ENCODE peak calls at places on chromosomes 6 and 20, in five cellular contexts. C is kidney epithelial cell; T is DND-41; D is CD4-positive, CD25-positive, alpha-beta regulatory T cell; X is lower lobe of right lung. S is an unnamed sample.

GRCh38 chr6:134577998-134578397 is 260.1 kb upstream of the SGK1 start:
- DNase-seq in C (no peak), T (no peak), D (no peak), X (no peak), S (no peak)

GRCh38 chr20:47309806-47310426 is 46.6 kb downstream of the ZMYND8 start:
- DNase-seq in C (no peak), T (no peak), D (no peak), X (no peak), S (no peak)

GRCh38 chr6:41422156-41422555 is 86.7 kb downstream of the NCR2 start:
- DNase-seq in C (no peak), T (no peak), D (no peak), X (no peak), S (no peak)

GRCh38 chr20:36173451-36173933 is 19.0 kb downstream of the EPB41L1 start:
- DNase-seq in C (no peak), T (peak), D (peak), X (no peak), S (no peak)

GRCh38 chr20:16119909-16120308 is 453.3 kb downstream of the KIF16B start:
- DNase-seq in C (no peak), T (no peak), D (no peak), X (no peak), S (no peak)

GRCh38 chr20:48605364-48606116 is 222.3 kb downstream of the PREX1 start:
- DNase-seq in C (no peak), T (no peak), D (no peak), X (peak), S (no peak)

GRCh38 chr20:40668449-40669228 is 20.4 kb downstream of the MAFB start:
- DNase-seq in C (no peak), T (no peak), D (no peak), X (no peak), S (no peak)

GRCh38 chr6:86581833-86582232 is 355.5 kb upstream of the HTR1E start:
- DNase-seq in C (peak), T (no peak), D (no peak), X (no peak), S (no peak)

GRCh38 chr6:15506066-15506465 is 156.8 kb downstream of the DTNBP1 start:
- DNase-seq in C (no peak), T (no peak), D (no peak), X (no peak), S (no peak)

GRCh38 chr20:47396762-47397476 is 40.4 kb upstream of the ZMYND8 start:
- DNase-seq in C (no peak), T (no peak), D (no peak), X (no peak), S (no peak)

GRCh38 chr20:14418441-14418840 is 81.0 kb upstream of the FLRT3 start:
- DNase-seq in C (no peak), T (no peak), D (no peak), X (no peak), S (no peak)

GRCh38 chr6:130183271-130184222 is 39.2 kb downstream of the SAMD3 start:
- DNase-seq in C (no peak), T (no peak), D (peak), X (no peak), S (no peak)

GRCh38 chr20:59633646-59634045 is 29.3 kb downstream of the PHACTR3 start:
- DNase-seq in C (peak), T (no peak), D (no peak), X (no peak), S (peak)

GRCh38 chr20:15141880-15142279 is 804.5 kb upstream of the FLRT3 start:
- DNase-seq in C (no peak), T (no peak), D (no peak), X (no peak), S (no peak)

GRCh38 chr6:144351741-144352140 is 66.6 kb downstream of the UTRN start:
- DNase-seq in C (no peak), T (peak), D (no peak), X (no peak), S (no peak)

DNA sequence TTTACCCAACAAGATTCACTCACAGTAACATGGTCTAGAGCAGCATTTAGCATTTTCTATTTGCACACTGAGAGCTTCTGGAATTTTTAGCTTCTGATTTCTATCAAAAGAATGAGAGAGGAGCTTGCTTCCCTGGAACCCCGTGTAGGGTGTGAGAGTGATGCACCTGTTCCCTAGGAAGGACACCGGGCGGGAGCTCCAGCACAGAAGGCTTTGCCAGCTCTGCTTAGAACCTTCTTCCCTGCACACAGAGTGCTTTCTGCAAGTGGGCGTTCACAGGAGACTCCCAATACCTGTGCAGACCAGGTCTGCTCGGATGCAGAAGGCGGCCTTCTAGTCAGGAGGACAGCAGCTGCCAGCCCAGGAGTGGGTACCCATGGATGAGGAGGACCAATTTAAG is 217.3 kb downstream of the TBXT start:
- DNase-seq in C (no peak), T (no peak), D (no peak), X (no peak), S (no peak)
- H3K4me3 ChIP-seq in C (no peak), T (no peak), D (no peak), X (no peak), S (no peak)

GRCh38 chr6:99605074-99605726 is 1.4 kb upstream of the PRDM13 start:
- DNase-seq in C (no peak), T (no peak), D (no peak), X (no peak), S (no peak)

GRCh38 chr6:99602519-99603420 is 3.9 kb upstream of the PRDM13 start:
- DNase-seq in C (no peak), T (no peak), D (no peak), X (peak), S (no peak)

GRCh38 chr6:99605911-99606669 is 543 bp upstream of the PRDM13 start:
- DNase-seq in C (no peak), T (no peak), D (no peak), X (no peak), S (no peak)

GRCh38 chr6:99603421-99604160 is 3.0 kb upstream of the PRDM13 start:
- DNase-seq in C (no peak), T (no peak), D (no peak), X (peak), S (no peak)

DNA sequence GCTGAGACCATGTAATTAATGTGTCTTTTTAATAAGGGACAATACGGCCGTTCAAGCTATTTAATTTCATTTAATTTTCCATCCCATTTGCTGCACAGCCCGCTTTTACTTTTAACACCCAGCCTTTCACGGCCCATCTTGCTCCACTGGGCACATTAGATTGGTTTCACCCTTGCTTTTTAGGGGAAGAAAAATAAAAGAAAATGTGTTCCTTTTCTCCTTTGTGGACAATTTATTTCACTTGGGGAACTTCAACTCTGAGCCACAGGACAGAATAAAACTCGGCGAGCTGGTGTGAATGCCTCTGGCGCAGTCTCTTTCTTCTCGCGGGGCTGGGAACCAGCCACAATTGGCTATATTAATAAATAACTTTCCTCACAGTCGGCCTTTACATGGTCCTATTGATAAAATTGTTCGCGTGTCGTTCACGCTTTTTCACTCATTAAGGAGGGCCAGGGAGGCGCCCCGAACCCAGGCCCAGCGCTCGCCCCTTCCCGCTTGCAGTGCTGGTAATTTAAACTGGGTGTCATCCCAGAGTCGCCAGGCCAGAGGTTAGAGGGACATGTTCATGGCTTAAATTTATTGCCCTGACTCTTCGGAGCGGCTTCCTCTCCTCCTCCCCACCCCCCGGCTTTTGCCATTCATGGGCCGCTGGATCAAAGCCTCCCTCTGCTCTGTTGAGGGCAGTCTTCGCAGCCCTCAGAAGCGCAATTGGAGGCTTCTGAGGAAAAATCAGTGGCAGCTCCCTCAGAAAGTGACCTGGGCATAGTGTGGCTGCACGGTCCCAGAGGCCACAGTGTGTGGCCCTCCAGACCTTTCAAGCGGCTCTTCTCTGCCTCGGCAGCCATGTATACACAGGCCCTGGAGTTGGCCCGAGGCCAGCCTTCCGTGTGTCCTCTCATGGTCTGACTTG is 2.2 kb upstream of the PRDM13 start:
- DNase-seq in C (no peak), T (no peak), D (no peak), X (peak), S (no peak)
- H3K4me3 ChIP-seq in C (no peak), T (no peak), D (peak), X (peak), S (peak)

GRCh38 chr6:56742122-56742791 is 99.6 kb upstream of the DST start:
- DNase-seq in C (no peak), T (no peak), D (no peak), X (no peak), S (no peak)
- H3K4me3 ChIP-seq in C (peak), T (no peak), D (no peak), X (peak), S (peak)

GRCh38 chr6:114315841-114316595 is 26.8 kb downstream of the HS3ST5 start:
- DNase-seq in C (no peak), T (no peak), D (no peak), X (no peak), S (peak)
- H3K4me3 ChIP-seq in C (no peak), T (no peak), D (no peak), X (no peak), S (no peak)

GRCh38 chr6:108165714-108166663 is at the start of gene NR2E1:
- DNase-seq in C (no peak), T (no peak), D (no peak), X (no peak), S (no peak)

GRCh38 chr6:108168501-108168979 is 2.7 kb downstream of the NR2E1 start:
- DNase-seq in C (no peak), T (no peak), D (no peak), X (peak), S (no peak)

GRCh38 chr6:108166664-108167448 is 1.0 kb downstream of the NR2E1 start:
- DNase-seq in C (no peak), T (no peak), D (no peak), X (no peak), S (no peak)

GRCh38 chr6:108168026-108168463 is 2.2 kb downstream of the NR2E1 start:
- DNase-seq in C (no peak), T (no peak), D (no peak), X (no peak), S (no peak)

GRCh38 chr6:108167449-108167903 is 1.7 kb downstream of the NR2E1 start:
- DNase-seq in C (no peak), T (no peak), D (no peak), X (no peak), S (no peak)
- H3K4me3 ChIP-seq in C (no peak), T (no peak), D (no peak), X (peak), S (no peak)

GRCh38 chr6:101747711-101748110 is 354.2 kb downstream of the GRIK2 start:
- DNase-seq in C (no peak), T (no peak), D (no peak), X (no peak), S (no peak)
- H3K4me3 ChIP-seq in C (no peak), T (no peak), D (no peak), X (no peak), S (no peak)

GRCh38 chr20:31572701-31573554 is 32.2 kb upstream of the ID1 start:
- DNase-seq in C (peak), T (peak), D (peak), X (peak), S (no peak)
- H3K4me3 ChIP-seq in C (peak), T (peak), D (peak), X (peak), S (peak)

GRCh38 chr6:132931937-132932336 is 117.6 kb downstream of the RPS12 start:
- DNase-seq in C (peak), T (no peak), D (no peak), X (no peak), S (peak)

GRCh38 chr6:132932566-132932965 is 118.2 kb downstream of the RPS12 start:
- DNase-seq in C (no peak), T (no peak), D (no peak), X (no peak), S (no peak)

GRCh38 chr6:132931313-132931712 is 116.9 kb downstream of the RPS12 start:
- DNase-seq in C (no peak), T (no peak), D (no peak), X (no peak), S (no peak)

GRCh38 chr6:132934496-132934895 is 120.1 kb downstream of the RPS12 start:
- DNase-seq in C (peak), T (no peak), D (no peak), X (no peak), S (no peak)

DNA sequence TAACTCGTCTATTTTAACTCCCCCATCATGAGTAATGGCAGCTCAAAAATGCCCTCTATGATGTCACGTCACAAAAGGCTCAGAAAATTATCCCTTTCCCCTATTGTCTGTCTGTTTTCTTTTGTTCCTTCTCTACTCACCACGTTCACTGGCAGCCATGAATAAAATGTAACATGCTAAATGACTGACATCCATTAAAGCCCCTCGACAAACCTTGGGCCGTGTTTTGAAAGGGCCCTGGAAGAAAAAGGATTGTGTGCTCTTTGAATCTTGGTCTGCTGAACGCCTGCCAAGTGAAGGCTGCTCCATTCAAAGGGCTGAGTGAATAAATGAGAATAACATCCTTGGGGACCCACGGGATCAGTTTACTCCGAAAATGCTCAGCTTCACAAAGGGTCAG is 118.7 kb downstream of the RPS12 start:
- DNase-seq in C (no peak), T (no peak), D (no peak), X (no peak), S (no peak)
- H3K4me3 ChIP-seq in C (no peak), T (no peak), D (no peak), X (no peak), S (no peak)